ENCODE peak calls at places on chromosome 2, in five cellular contexts. Q is astrocyte, W is astrocyte of the spinal cord, T is NCI-H345, Y is LoVo. F is an unnamed sample.

GRCh38 chr2:135563793-135564192 is 32.5 kb downstream of the R3HDM1 start:
- DNase-seq in T (no peak), Y (no peak), W (peak; percentile 15), Q (peak; percentile 49), F (no peak)

GRCh38 chr2:70411489-70412081 is 109.7 kb upstream of the FAM136A start:
- DNase-seq in Q (no peak), W (no peak), Y (no peak), T (no peak), F (no peak)

GRCh38 chr2:64975232-64975791 is 13.9 kb upstream of the SLC1A4 start:
- DNase-seq in Q (peak; percentile 80), W (peak; percentile 56), T (no peak), Y (peak; percentile 60), F (no peak)

GRCh38 chr2:84474176-84474575 is 15.1 kb upstream of the SUCLG1 start:
- DNase-seq in Y (no peak), T (no peak), Q (no peak), W (no peak), F (no peak)

GRCh38 chr2:170162261-170162612 is 15.7 kb upstream of the MYO3B start:
- DNase-seq in Q (peak; percentile 52), T (no peak), W (peak; percentile 20), Y (peak; percentile 13), F (no peak)

GRCh38 chr2:73268831-73269685 is 15.2 kb downstream of the FBXO41 start:
- DNase-seq in W (no peak), Q (no peak), Y (peak; percentile 90), T (peak; percentile 85), F (peak; percentile 78)

GRCh38 chr2:177553176-177553909 is 160.8 kb downstream of the AGPS start:
- DNase-seq in T (peak; percentile 46), W (peak; percentile 18), Y (peak; percentile 12), Q (no peak), F (no peak)

GRCh38 chr2:163345795-163346573 is 389.8 kb downstream of the FIGN start:
- DNase-seq in W (peak; percentile 64), T (peak; percentile 76), Y (peak; percentile 58), Q (peak; percentile 18), F (peak; percentile 45)

GRCh38 chr2:219296631-219297391 is 12.4 kb downstream of the PTPRN start:
- DNase-seq in Q (no peak), T (no peak), Y (no peak), W (no peak), F (no peak)

GRCh38 chr2:212027681-212028628 is 510.6 kb downstream of the ERBB4 start:
- DNase-seq in W (no peak), Y (no peak), Q (no peak), T (no peak), F (no peak)

GRCh38 chr2:113799375-113799774 is 42.9 kb upstream of the SLC35F5 start:
- DNase-seq in Y (no peak), W (no peak), T (no peak), Q (no peak), F (no peak)

GRCh38 chr2:38268691-38269309 is 108.3 kb downstream of the ATL2 start:
- DNase-seq in Y (no peak), Q (peak; percentile 69), T (no peak), W (peak; percentile 58), F (no peak)

GRCh38 chr2:63591566-63592175 is 2.9 kb downstream of the MDH1 start:
- DNase-seq in Y (no peak), Q (no peak), T (no peak), W (no peak), F (no peak)

GRCh38 chr2:58137221-58137620 is 90.6 kb downstream of the VRK2 start:
- DNase-seq in W (peak; percentile 74), Y (no peak), Q (peak; percentile 85), T (no peak), F (no peak)

GRCh38 chr2:25174192-25174861 is 5.9 kb upstream of the POMC start:
- DNase-seq in Y (no peak), W (no peak), Q (no peak), T (peak; percentile 26), F (no peak)

GRCh38 chr2:11375689-11376027 is 31.2 kb upstream of the ROCK2 start:
- DNase-seq in W (no peak), T (no peak), Q (no peak), Y (no peak), F (no peak)

GRCh38 chr2:183284606-183285005 is 160.4 kb downstream of the NUP35 start:
- DNase-seq in Q (peak; percentile 40), T (no peak), W (peak; percentile 69), Y (no peak), F (no peak)